ENCODE peak calls at places on chromosomes 7 and 10, in nine cellular contexts. One of them, this sample, is unnamed.

GRCh38 chr10:3111626-3112220 is 44.4 kb downstream of the PFKP start:
- DNase-seq in T follicular helper cell: no peak
- DNase-seq in activated CD4-positive, CD25-positive, alpha-beta regulatory T cell: no peak
- DNase-seq in ovary: no peak
- DNase-seq in HEK293T: no peak
- DNase-seq in HTR-8/SVneo: no peak
- DNase-seq in heart right ventricle: no peak
- DNase-seq in tibial artery: no peak
- DNase-seq in fibroblast of mammary gland: peak
- DNase-seq in this sample: no peak

GRCh38 chr7:105718511-105718925 is 137.2 kb upstream of the EFCAB10 start:
- DNase-seq in T follicular helper cell: no peak
- DNase-seq in activated CD4-positive, CD25-positive, alpha-beta regulatory T cell: no peak
- DNase-seq in ovary: no peak
- DNase-seq in HEK293T: no peak
- DNase-seq in HTR-8/SVneo: no peak
- DNase-seq in heart right ventricle: peak
- DNase-seq in tibial artery: no peak
- DNase-seq in fibroblast of mammary gland: no peak
- DNase-seq in this sample: no peak

GRCh38 chr7:151244156-151244870 is 4.2 kb downstream of the SMARCD3 start:
- DNase-seq in T follicular helper cell: peak
- DNase-seq in activated CD4-positive, CD25-positive, alpha-beta regulatory T cell: peak
- DNase-seq in ovary: no peak
- DNase-seq in HEK293T: peak
- DNase-seq in HTR-8/SVneo: peak
- DNase-seq in heart right ventricle: no peak
- DNase-seq in tibial artery: no peak
- DNase-seq in fibroblast of mammary gland: peak
- DNase-seq in this sample: peak

GRCh38 chr10:129742742-129743550 is 221.1 kb downstream of the EBF3 start:
- DNase-seq in T follicular helper cell: no peak
- DNase-seq in activated CD4-positive, CD25-positive, alpha-beta regulatory T cell: no peak
- DNase-seq in ovary: no peak
- DNase-seq in HEK293T: no peak
- DNase-seq in HTR-8/SVneo: no peak
- DNase-seq in heart right ventricle: no peak
- DNase-seq in tibial artery: peak
- DNase-seq in fibroblast of mammary gland: no peak
- DNase-seq in this sample: no peak

GRCh38 chr7:39950473-39951155 is 558 bp downstream of the CDK13 start:
- DNase-seq in T follicular helper cell: peak
- DNase-seq in activated CD4-positive, CD25-positive, alpha-beta regulatory T cell: peak
- DNase-seq in ovary: no peak
- DNase-seq in HEK293T: peak
- DNase-seq in HTR-8/SVneo: no peak
- DNase-seq in heart right ventricle: peak
- DNase-seq in tibial artery: peak
- DNase-seq in fibroblast of mammary gland: no peak
- DNase-seq in this sample: no peak

GRCh38 chr10:86583983-86584382 is 62.4 kb upstream of the WAPL start:
- DNase-seq in T follicular helper cell: no peak
- DNase-seq in activated CD4-positive, CD25-positive, alpha-beta regulatory T cell: no peak
- DNase-seq in ovary: no peak
- DNase-seq in HEK293T: no peak
- DNase-seq in HTR-8/SVneo: no peak
- DNase-seq in heart right ventricle: no peak
- DNase-seq in tibial artery: no peak
- DNase-seq in fibroblast of mammary gland: no peak
- DNase-seq in this sample: no peak

GRCh38 chr10:63137306-63137705 is 4.2 kb downstream of the NRBF2 start:
- DNase-seq in T follicular helper cell: no peak
- DNase-seq in activated CD4-positive, CD25-positive, alpha-beta regulatory T cell: no peak
- DNase-seq in ovary: no peak
- DNase-seq in HEK293T: no peak
- DNase-seq in HTR-8/SVneo: no peak
- DNase-seq in heart right ventricle: no peak
- DNase-seq in tibial artery: no peak
- DNase-seq in fibroblast of mammary gland: peak
- DNase-seq in this sample: no peak

GRCh38 chr7:79403879-79404278 is 49.6 kb downstream of the MAGI2 start:
- DNase-seq in T follicular helper cell: no peak
- DNase-seq in activated CD4-positive, CD25-positive, alpha-beta regulatory T cell: no peak
- DNase-seq in ovary: no peak
- DNase-seq in HEK293T: no peak
- DNase-seq in HTR-8/SVneo: no peak
- DNase-seq in heart right ventricle: no peak
- DNase-seq in tibial artery: no peak
- DNase-seq in fibroblast of mammary gland: peak
- DNase-seq in this sample: no peak

GRCh38 chr7:7861211-7861633 is 107.4 kb upstream of the GLCCI1 start:
- DNase-seq in T follicular helper cell: no peak
- DNase-seq in activated CD4-positive, CD25-positive, alpha-beta regulatory T cell: no peak
- DNase-seq in ovary: no peak
- DNase-seq in HEK293T: no peak
- DNase-seq in HTR-8/SVneo: peak
- DNase-seq in heart right ventricle: no peak
- DNase-seq in tibial artery: no peak
- DNase-seq in fibroblast of mammary gland: peak
- DNase-seq in this sample: peak

GRCh38 chr10:22874189-22874854 is 53.5 kb upstream of the ARMC3 start:
- DNase-seq in T follicular helper cell: no peak
- DNase-seq in activated CD4-positive, CD25-positive, alpha-beta regulatory T cell: no peak
- DNase-seq in ovary: no peak
- DNase-seq in HEK293T: no peak
- DNase-seq in HTR-8/SVneo: no peak
- DNase-seq in heart right ventricle: no peak
- DNase-seq in tibial artery: no peak
- DNase-seq in fibroblast of mammary gland: no peak
- DNase-seq in this sample: no peak

GRCh38 chr10:43265799-43266721 is 805 bp downstream of the RASGEF1A start:
- DNase-seq in T follicular helper cell: no peak
- DNase-seq in activated CD4-positive, CD25-positive, alpha-beta regulatory T cell: no peak
- DNase-seq in ovary: no peak
- DNase-seq in HEK293T: peak
- DNase-seq in HTR-8/SVneo: peak
- DNase-seq in heart right ventricle: no peak
- DNase-seq in tibial artery: no peak
- DNase-seq in fibroblast of mammary gland: no peak
- DNase-seq in this sample: peak

GRCh38 chr7:28018020-28018419 is 162.6 kb downstream of the JAZF1 start:
- DNase-seq in T follicular helper cell: no peak
- DNase-seq in activated CD4-positive, CD25-positive, alpha-beta regulatory T cell: no peak
- DNase-seq in ovary: no peak
- DNase-seq in HEK293T: no peak
- DNase-seq in HTR-8/SVneo: no peak
- DNase-seq in heart right ventricle: no peak
- DNase-seq in tibial artery: no peak
- DNase-seq in fibroblast of mammary gland: no peak
- DNase-seq in this sample: no peak

This sample was measured in NCI-H460.